ENCODE peak calls at places on chromosomes 2 and 18, in six cellular contexts. K is effector memory CD4-positive, alpha-beta T cell; R is neural progenitor cell; N is IMR-90; U is right cardiac atrium; D is upper lobe of right lung. J is an unnamed sample. For H3K4me1, the result is how much of the 10 kb centered on the place peaks cover.

GRCh38 chr18:10322408-10322807 is 132.0 kb upstream of the APCDD1 start:
- DNase-seq in K (no peak), R (no peak), N (peak), U (no peak), D (no peak), J (no peak)

GRCh38 chr2:153866595-153866994 is 5.1 kb upstream of the GALNT13 start:
- DNase-seq in K (no peak), R (no peak), N (no peak), U (no peak), D (no peak), J (no peak)

GRCh38 chr2:19774788-19775156 is 127.0 kb downstream of the TTC32 start:
- DNase-seq in K (no peak), R (peak), N (peak), U (no peak), D (no peak), J (no peak)

GRCh38 chr2:200159366-200159720 is 147.2 kb upstream of the SPATS2L start:
- DNase-seq in K (no peak), R (no peak), N (peak), U (no peak), D (no peak), J (no peak)

GRCh38 chr2:32745675-32746074 is 117.8 kb downstream of the TTC27 start:
- DNase-seq in K (no peak), R (no peak), N (no peak), U (no peak), D (no peak), J (no peak)

GRCh38 chr2:237701033-237701858 is 73.9 kb downstream of the LRRFIP1 start:
- DNase-seq in K (no peak), R (no peak), N (no peak), U (no peak), D (peak), J (no peak)

GRCh38 chr2:218397502-218398436 is 1.9 kb upstream of the CTDSP1 start:
- DNase-seq in K (peak), R (peak), N (peak), U (peak), D (peak), J (no peak)

GRCh38 chr2:205889073-205889472 is 196.9 kb downstream of the INO80D start:
- DNase-seq in K (no peak), R (no peak), N (peak), U (no peak), D (no peak), J (no peak)

GRCh38 chr2:240856151-240856980 is 12.3 kb upstream of the AGXT start:
- DNase-seq in K (no peak), R (peak), N (no peak), U (no peak), D (no peak), J (no peak)

GRCh38 chr2:169511818-169512217 is 2.3 kb downstream of the KLHL41 start:
- DNase-seq in K (no peak), R (no peak), N (no peak), U (no peak), D (no peak), J (no peak)

GRCh38 chr2:164048729-164049128 is 312.9 kb upstream of the FIGN start:
- DNase-seq in K (no peak), R (no peak), N (no peak), U (no peak), D (no peak), J (no peak)

GRCh38 chr18:44090453-44090852 is 590.2 kb upstream of the SETBP1 start:
- DNase-seq in K (no peak), R (no peak), N (no peak), U (no peak), D (no peak), J (no peak)

GRCh38 chr18:48345596-48345995 is 63.6 kb downstream of the ZBTB7C start:
- DNase-seq in K (no peak), R (no peak), N (peak), U (no peak), D (no peak), J (no peak)

GRCh38 chr2:127175406-127175805 is 44.7 kb downstream of the CYP27C1 start:
- DNase-seq in K (no peak), R (no peak), N (peak), U (peak), D (no peak), J (no peak)

GRCh38 chr2:119029297-119029696 is 87.3 kb downstream of the MARCO start:
- DNase-seq in K (no peak), R (no peak), N (no peak), U (no peak), D (peak), J (no peak)

GRCh38 chr2:30113617-30114293 is 33.1 kb upstream of the YPEL5 start:
- DNase-seq in K (no peak), R (no peak), N (peak), U (no peak), D (no peak), J (no peak)

GRCh38 chr18:70981400-70982140 is 692.7 kb downstream of the SOCS6 start:
- DNase-seq in K (no peak), R (no peak), N (no peak), U (no peak), D (no peak), J (no peak)

GRCh38 chr2:181008418-181008817 is 28.0 kb downstream of the UBE2E3 start:
- DNase-seq in K (no peak), R (peak), N (peak), U (no peak), D (no peak), J (no peak)

GRCh38 chr2:212919238-212919637 is 232.2 kb downstream of the IKZF2 start:
- DNase-seq in K (no peak), R (no peak), N (no peak), U (no peak), D (no peak), J (no peak)

GRCh38 chr2:96839288-96839874 is 4.4 kb downstream of the ANKRD23 start:
- DNase-seq in K (peak), R (no peak), N (no peak), U (peak), D (peak), J (no peak)

GRCh38 chr2:23497536-23497935 is 112.6 kb downstream of the KLHL29 start:
- DNase-seq in K (no peak), R (no peak), N (no peak), U (no peak), D (no peak), J (no peak)

GRCh38 chr2:170162261-170162612 is 15.7 kb upstream of the MYO3B start:
- DNase-seq in K (no peak), R (no peak), N (peak), U (no peak), D (no peak), J (no peak)

GRCh38 chr18:9876867-9877654 is 8.7 kb upstream of the TXNDC2 start:
- DNase-seq in K (no peak), R (peak), N (peak), U (no peak), D (no peak), J (no peak)

GRCh38 chr18:44537521-44537920 is 143.2 kb upstream of the SETBP1 start:
- DNase-seq in K (no peak), R (no peak), N (peak), U (no peak), D (no peak), J (peak)

GRCh38 chr18:66511810-66512209 is 92.1 kb downstream of the CDH19 start:
- DNase-seq in K (no peak), R (no peak), N (no peak), U (no peak), D (no peak), J (no peak)

GRCh38 chr2:18092760-18093159 is 214.3 kb downstream of the KCNS3 start:
- DNase-seq in K (no peak), R (no peak), N (no peak), U (no peak), D (no peak), J (no peak)

GRCh38 chr2:68027959-68028358 is 34.8 kb downstream of the C1D start:
- DNase-seq in K (no peak), R (no peak), N (peak), U (no peak), D (no peak), J (no peak)

GRCh38 chr18:54184836-54185235 is 39.6 kb downstream of the MBD2 start:
- DNase-seq in K (no peak), R (no peak), N (no peak), U (no peak), D (no peak), J (no peak)

GRCh38 chr2:236899945-236900640 is 185.6 kb upstream of the COPS8 start:
- DNase-seq in K (no peak), R (peak), N (no peak), U (no peak), D (no peak), J (no peak)

GRCh38 chr2:85999131-85999831 is 106.4 kb downstream of the POLR1A start:
- DNase-seq in K (no peak), R (no peak), N (peak), U (peak), D (no peak), J (no peak)

GRCh38 chr2:215553946-215554345 is 118.1 kb upstream of the FN1 start:
- DNase-seq in K (no peak), R (no peak), N (no peak), U (no peak), D (no peak), J (no peak)

GRCh38 chr2:27916293-27917015 is 25.9 kb downstream of the BABAM2 start:
- DNase-seq in K (no peak), R (no peak), N (no peak), U (no peak), D (no peak), J (no peak)

GRCh38 chr2:30358822-30359221 is 88.2 kb upstream of the LCLAT1 start:
- DNase-seq in K (no peak), R (no peak), N (peak), U (no peak), D (no peak), J (no peak)

GRCh38 chr2:157894694-157895450 is 18.7 kb upstream of the ACVR1 start:
- DNase-seq in K (no peak), R (no peak), N (peak), U (no peak), D (no peak), J (no peak)

DNA sequence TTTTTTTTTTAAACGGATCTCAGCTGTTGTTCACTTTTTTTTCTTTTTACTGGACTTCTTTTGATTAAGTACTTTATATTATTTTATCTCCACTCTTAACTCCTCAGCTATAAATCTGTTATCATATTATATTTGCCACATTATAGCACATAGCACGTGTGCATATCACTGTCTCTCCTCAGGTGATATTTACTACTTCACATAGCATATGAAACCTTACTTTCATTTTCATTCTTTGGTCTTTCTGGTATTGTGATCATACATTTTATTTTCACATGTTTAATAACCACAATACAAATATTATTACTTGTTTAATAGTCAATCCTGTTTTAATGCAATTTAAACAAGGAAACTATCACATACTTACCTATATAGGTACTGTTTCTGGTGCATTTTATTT is 993.1 kb upstream of the TMEFF2 start:
- DNase-seq in K (no peak), R (no peak), N (no peak), U (no peak), D (no peak), J (no peak)
- H3K4me3 ChIP-seq in K (no peak), R (no peak), N (no peak), U (no peak), D (no peak), J (peak)

GRCh38 chr2:101983486-101983885 is 8.3 kb upstream of the IL1R2 start:
- DNase-seq in K (no peak), R (no peak), N (no peak), U (no peak), D (no peak), J (no peak)
- H3K4me1 ChIP-seq in K (under half), R (under half), N (under half), U (under half), D (under half), J (under half)

GRCh38 chr2:73237168-73237567 is 3.1 kb downstream of the CCT7 start:
- DNase-seq in K (no peak), R (no peak), N (no peak), U (no peak), D (peak), J (no peak)

GRCh38 chr2:73233932-73234832 is at the start of gene CCT7:
- DNase-seq in K (peak), R (peak), N (peak), U (peak), D (peak), J (peak)

GRCh38 chr2:73233154-73233931 is at the start of gene PRADC1:
- DNase-seq in K (peak), R (peak), N (peak), U (peak), D (peak), J (peak)

GRCh38 chr2:73238149-73238548 is 4.0 kb downstream of the CCT7 start:
- DNase-seq in K (no peak), R (no peak), N (no peak), U (no peak), D (no peak), J (no peak)

GRCh38 chr2:73235315-73236028 is 1.4 kb downstream of the CCT7 start:
- DNase-seq in K (no peak), R (no peak), N (no peak), U (no peak), D (no peak), J (no peak)
- H3K4me3 ChIP-seq in K (peak), R (peak), N (peak), U (peak), D (peak), J (peak)

GRCh38 chr2:233372855-233373254 is 18.6 kb downstream of the DGKD start:
- DNase-seq in K (no peak), R (no peak), N (no peak), U (no peak), D (no peak), J (no peak)
- H3K4me1 ChIP-seq in K (under half), R (under half), N (under half), U (under half), D (under half), J (under half)

J was measured in thoracic aorta.